ENCODE peak calls at places on chromosomes 5 and 9, in six cellular contexts. One of them, this sample, is unnamed.

GRCh38 chr5:56264417-56265025 is 31.4 kb upstream of the ANKRD55 start:
- DNase-seq in activated gamma-delta T cell treated with Interleukin-2 at 50 U/mL for 16 hours: no peak
- DNase-seq in A549: peak
- DNase-seq in smooth muscle cell of the brain vasculature: no peak
- DNase-seq in KBM-7: peak
- DNase-seq in HTR-8/SVneo: peak
- DNase-seq in this sample: peak

GRCh38 chr5:163309850-163310365 is 127.5 kb upstream of the CCNG1 start:
- DNase-seq in A549: no peak
- DNase-seq in KBM-7: no peak
- DNase-seq in HTR-8/SVneo: no peak
- DNase-seq in activated gamma-delta T cell treated with Interleukin-2 at 50 U/mL for 16 hours: no peak
- DNase-seq in smooth muscle cell of the brain vasculature: no peak
- DNase-seq in this sample: no peak

GRCh38 chr5:159059722-159060121 is 40.0 kb downstream of the EBF1 start:
- DNase-seq in smooth muscle cell of the brain vasculature: no peak
- DNase-seq in HTR-8/SVneo: no peak
- DNase-seq in activated gamma-delta T cell treated with Interleukin-2 at 50 U/mL for 16 hours: no peak
- DNase-seq in A549: no peak
- DNase-seq in KBM-7: no peak
- DNase-seq in this sample: no peak

GRCh38 chr5:127068771-127069330 is 4.5 kb downstream of the C5orf63 start:
- DNase-seq in activated gamma-delta T cell treated with Interleukin-2 at 50 U/mL for 16 hours: no peak
- DNase-seq in A549: no peak
- DNase-seq in KBM-7: no peak
- DNase-seq in smooth muscle cell of the brain vasculature: no peak
- DNase-seq in HTR-8/SVneo: peak
- DNase-seq in this sample: no peak

GRCh38 chr9:16680965-16681658 is 189.4 kb downstream of the BNC2 start:
- DNase-seq in smooth muscle cell of the brain vasculature: no peak
- DNase-seq in A549: no peak
- DNase-seq in activated gamma-delta T cell treated with Interleukin-2 at 50 U/mL for 16 hours: no peak
- DNase-seq in KBM-7: no peak
- DNase-seq in HTR-8/SVneo: no peak
- DNase-seq in this sample: no peak

GRCh38 chr9:121182976-121183375 is 18.7 kb downstream of the RAB14 start:
- DNase-seq in KBM-7: peak
- DNase-seq in HTR-8/SVneo: no peak
- DNase-seq in smooth muscle cell of the brain vasculature: no peak
- DNase-seq in activated gamma-delta T cell treated with Interleukin-2 at 50 U/mL for 16 hours: no peak
- DNase-seq in A549: no peak
- DNase-seq in this sample: no peak

GRCh38 chr9:68522126-68522525 is 18.6 kb downstream of the TMEM252 start:
- DNase-seq in activated gamma-delta T cell treated with Interleukin-2 at 50 U/mL for 16 hours: no peak
- DNase-seq in A549: no peak
- DNase-seq in smooth muscle cell of the brain vasculature: no peak
- DNase-seq in KBM-7: peak
- DNase-seq in HTR-8/SVneo: no peak
- DNase-seq in this sample: no peak

GRCh38 chr9:19379697-19380046 is 364 bp downstream of the RPS6 start:
- DNase-seq in HTR-8/SVneo: no peak
- DNase-seq in activated gamma-delta T cell treated with Interleukin-2 at 50 U/mL for 16 hours: peak
- DNase-seq in KBM-7: no peak
- DNase-seq in smooth muscle cell of the brain vasculature: no peak
- DNase-seq in A549: no peak
- DNase-seq in this sample: no peak

GRCh38 chr9:111298831-111299603 is 31.0 kb downstream of the OR2K2 start:
- DNase-seq in smooth muscle cell of the brain vasculature: peak
- DNase-seq in activated gamma-delta T cell treated with Interleukin-2 at 50 U/mL for 16 hours: no peak
- DNase-seq in A549: peak
- DNase-seq in KBM-7: peak
- DNase-seq in HTR-8/SVneo: peak
- DNase-seq in this sample: no peak

GRCh38 chr5:181245427-181246275 is 1.9 kb upstream of the RACK1 start:
- DNase-seq in smooth muscle cell of the brain vasculature: no peak
- DNase-seq in KBM-7: no peak
- DNase-seq in A549: no peak
- DNase-seq in activated gamma-delta T cell treated with Interleukin-2 at 50 U/mL for 16 hours: no peak
- DNase-seq in HTR-8/SVneo: peak
- DNase-seq in this sample: no peak

GRCh38 chr5:154654484-154655375 is 100.4 kb upstream of the LARP1 start:
- DNase-seq in A549: no peak
- DNase-seq in HTR-8/SVneo: no peak
- DNase-seq in smooth muscle cell of the brain vasculature: no peak
- DNase-seq in KBM-7: peak
- DNase-seq in activated gamma-delta T cell treated with Interleukin-2 at 50 U/mL for 16 hours: no peak
- DNase-seq in this sample: no peak

GRCh38 chr9:93058357-93059096 is at the start of gene SUSD3:
- DNase-seq in A549: peak
- DNase-seq in smooth muscle cell of the brain vasculature: no peak
- DNase-seq in HTR-8/SVneo: no peak
- DNase-seq in KBM-7: peak
- DNase-seq in activated gamma-delta T cell treated with Interleukin-2 at 50 U/mL for 16 hours: peak
- DNase-seq in this sample: no peak

GRCh38 chr5:77867194-77867691 is 91.1 kb upstream of the TBCA start:
- DNase-seq in KBM-7: peak
- DNase-seq in activated gamma-delta T cell treated with Interleukin-2 at 50 U/mL for 16 hours: no peak
- DNase-seq in A549: peak
- DNase-seq in smooth muscle cell of the brain vasculature: no peak
- DNase-seq in HTR-8/SVneo: no peak
- DNase-seq in this sample: no peak

GRCh38 chr9:114895605-114896004 is 34.8 kb downstream of the TNFSF8 start:
- DNase-seq in HTR-8/SVneo: no peak
- DNase-seq in A549: no peak
- DNase-seq in activated gamma-delta T cell treated with Interleukin-2 at 50 U/mL for 16 hours: no peak
- DNase-seq in KBM-7: no peak
- DNase-seq in smooth muscle cell of the brain vasculature: no peak
- DNase-seq in this sample: no peak

GRCh38 chr9:121240394-121241145 is 27.4 kb upstream of the GSN start:
- DNase-seq in KBM-7: no peak
- DNase-seq in A549: no peak
- DNase-seq in smooth muscle cell of the brain vasculature: no peak
- DNase-seq in HTR-8/SVneo: no peak
- DNase-seq in activated gamma-delta T cell treated with Interleukin-2 at 50 U/mL for 16 hours: no peak
- DNase-seq in this sample: no peak

GRCh38 chr5:171855798-171856772 is 70.5 kb downstream of the SMIM23 start:
- DNase-seq in activated gamma-delta T cell treated with Interleukin-2 at 50 U/mL for 16 hours: no peak
- DNase-seq in HTR-8/SVneo: no peak
- DNase-seq in A549: no peak
- DNase-seq in smooth muscle cell of the brain vasculature: no peak
- DNase-seq in KBM-7: peak
- DNase-seq in this sample: no peak

GRCh38 chr5:10875201-10875768 is 114.3 kb upstream of the DAP start:
- DNase-seq in activated gamma-delta T cell treated with Interleukin-2 at 50 U/mL for 16 hours: no peak
- DNase-seq in smooth muscle cell of the brain vasculature: no peak
- DNase-seq in KBM-7: no peak
- DNase-seq in HTR-8/SVneo: peak
- DNase-seq in A549: no peak
- DNase-seq in this sample: peak

GRCh38 chr5:69209607-69210006 is 20.2 kb downstream of the CENPH start:
- DNase-seq in smooth muscle cell of the brain vasculature: no peak
- DNase-seq in HTR-8/SVneo: no peak
- DNase-seq in A549: no peak
- DNase-seq in activated gamma-delta T cell treated with Interleukin-2 at 50 U/mL for 16 hours: no peak
- DNase-seq in KBM-7: no peak
- DNase-seq in this sample: no peak

GRCh38 chr9:38294561-38294960 is 97.9 kb upstream of the ALDH1B1 start:
- DNase-seq in A549: no peak
- DNase-seq in smooth muscle cell of the brain vasculature: no peak
- DNase-seq in activated gamma-delta T cell treated with Interleukin-2 at 50 U/mL for 16 hours: no peak
- DNase-seq in KBM-7: no peak
- DNase-seq in HTR-8/SVneo: no peak
- DNase-seq in this sample: no peak

GRCh38 chr9:91658513-91659105 is 235.0 kb upstream of the NFIL3 start:
- DNase-seq in KBM-7: no peak
- DNase-seq in HTR-8/SVneo: no peak
- DNase-seq in A549: no peak
- DNase-seq in smooth muscle cell of the brain vasculature: no peak
- DNase-seq in activated gamma-delta T cell treated with Interleukin-2 at 50 U/mL for 16 hours: no peak
- DNase-seq in this sample: no peak

GRCh38 chr5:79025054-79025465 is 40.0 kb upstream of the ARSB start:
- DNase-seq in activated gamma-delta T cell treated with Interleukin-2 at 50 U/mL for 16 hours: peak
- DNase-seq in smooth muscle cell of the brain vasculature: peak
- DNase-seq in A549: peak
- DNase-seq in KBM-7: peak
- DNase-seq in HTR-8/SVneo: peak
- DNase-seq in this sample: peak

GRCh38 chr9:21919377-21920362 is 74.5 kb downstream of the CDKN2A start:
- DNase-seq in HTR-8/SVneo: peak
- DNase-seq in KBM-7: peak
- DNase-seq in smooth muscle cell of the brain vasculature: no peak
- DNase-seq in activated gamma-delta T cell treated with Interleukin-2 at 50 U/mL for 16 hours: peak
- DNase-seq in A549: no peak
- DNase-seq in this sample: no peak

GRCh38 chr5:35159370-35159742 is 70.9 kb downstream of the PRLR start:
- DNase-seq in smooth muscle cell of the brain vasculature: peak
- DNase-seq in KBM-7: no peak
- DNase-seq in HTR-8/SVneo: no peak
- DNase-seq in activated gamma-delta T cell treated with Interleukin-2 at 50 U/mL for 16 hours: no peak
- DNase-seq in A549: no peak
- DNase-seq in this sample: no peak

GRCh38 chr5:111834926-111835599 is 78.1 kb upstream of the NREP start:
- DNase-seq in smooth muscle cell of the brain vasculature: no peak
- DNase-seq in activated gamma-delta T cell treated with Interleukin-2 at 50 U/mL for 16 hours: no peak
- DNase-seq in HTR-8/SVneo: no peak
- DNase-seq in KBM-7: no peak
- DNase-seq in A549: no peak
- DNase-seq in this sample: no peak

GRCh38 chr5:91188755-91189154 is 194.4 kb downstream of the ARRDC3 start:
- DNase-seq in activated gamma-delta T cell treated with Interleukin-2 at 50 U/mL for 16 hours: no peak
- DNase-seq in KBM-7: no peak
- DNase-seq in HTR-8/SVneo: no peak
- DNase-seq in smooth muscle cell of the brain vasculature: no peak
- DNase-seq in A549: peak
- DNase-seq in this sample: no peak

GRCh38 chr9:126611592-126612328 is 2.0 kb upstream of the LMX1B start:
- DNase-seq in HTR-8/SVneo: peak
- DNase-seq in KBM-7: peak
- DNase-seq in A549: peak
- DNase-seq in smooth muscle cell of the brain vasculature: peak
- DNase-seq in activated gamma-delta T cell treated with Interleukin-2 at 50 U/mL for 16 hours: peak
- DNase-seq in this sample: peak

GRCh38 chr9:83266618-83267543 is 203.9 kb upstream of the RASEF start:
- DNase-seq in HTR-8/SVneo: no peak
- DNase-seq in KBM-7: no peak
- DNase-seq in A549: no peak
- DNase-seq in smooth muscle cell of the brain vasculature: no peak
- DNase-seq in activated gamma-delta T cell treated with Interleukin-2 at 50 U/mL for 16 hours: no peak
- DNase-seq in this sample: peak

GRCh38 chr9:109249615-109250014 is 71.2 kb downstream of the EPB41L4B start:
- DNase-seq in HTR-8/SVneo: no peak
- DNase-seq in activated gamma-delta T cell treated with Interleukin-2 at 50 U/mL for 16 hours: no peak
- DNase-seq in smooth muscle cell of the brain vasculature: no peak
- DNase-seq in A549: no peak
- DNase-seq in KBM-7: no peak
- DNase-seq in this sample: no peak

GRCh38 chr5:128534729-128535128 is 3.3 kb downstream of the FBN2 start:
- DNase-seq in HTR-8/SVneo: no peak
- DNase-seq in A549: no peak
- DNase-seq in KBM-7: no peak
- DNase-seq in smooth muscle cell of the brain vasculature: no peak
- DNase-seq in activated gamma-delta T cell treated with Interleukin-2 at 50 U/mL for 16 hours: no peak
- DNase-seq in this sample: no peak

GRCh38 chr5:139670369-139671095 is 22.4 kb downstream of the CXXC5 start:
- DNase-seq in KBM-7: peak
- DNase-seq in activated gamma-delta T cell treated with Interleukin-2 at 50 U/mL for 16 hours: peak
- DNase-seq in smooth muscle cell of the brain vasculature: no peak
- DNase-seq in A549: no peak
- DNase-seq in HTR-8/SVneo: no peak
- DNase-seq in this sample: no peak

GRCh38 chr5:14816999-14817761 is 54.4 kb downstream of the ANKH start:
- DNase-seq in activated gamma-delta T cell treated with Interleukin-2 at 50 U/mL for 16 hours: no peak
- DNase-seq in A549: no peak
- DNase-seq in HTR-8/SVneo: peak
- DNase-seq in smooth muscle cell of the brain vasculature: peak
- DNase-seq in KBM-7: no peak
- DNase-seq in this sample: peak

GRCh38 chr9:135249711-135250110 is 162.2 kb downstream of the OLFM1 start:
- DNase-seq in A549: no peak
- DNase-seq in KBM-7: no peak
- DNase-seq in smooth muscle cell of the brain vasculature: no peak
- DNase-seq in activated gamma-delta T cell treated with Interleukin-2 at 50 U/mL for 16 hours: no peak
- DNase-seq in HTR-8/SVneo: no peak
- DNase-seq in this sample: no peak